ENCODE peak calls at places on chromosome X, in seven cellular contexts. R is adrenal gland, E is lower leg skin, G is heart left ventricle, N is A549, X is H54, C is NB4. D is an unnamed sample.

GRCh38 chrX:150849996-150850720 is 48.3 kb downstream of the CD99L2 start:
- DNase-seq in R (no peak), E (no peak), G (no peak), N (peak), X (no peak), C (peak), D (no peak)

GRCh38 chrX:21948897-21949578 is 8.5 kb downstream of the SMS start:
- DNase-seq in R (no peak), E (no peak), G (no peak), N (no peak), X (no peak), C (no peak), D (no peak)

GRCh38 chrX:139207655-139208054 is 322.9 kb upstream of the F9 start:
- DNase-seq in R (no peak), E (no peak), G (no peak), N (no peak), X (no peak), C (no peak), D (no peak)

GRCh38 chrX:77953300-77953699 is 16.1 kb downstream of the PGAM4 start:
- DNase-seq in R (no peak), E (no peak), G (no peak), N (peak), X (no peak), C (peak), D (no peak)

GRCh38 chrX:150569155-150569477 is 695 bp downstream of the MTM1 start:
- DNase-seq in R (peak), E (no peak), G (no peak), N (no peak), X (no peak), C (peak), D (peak)

GRCh38 chrX:70134116-70134477 is 850 bp downstream of the IGBP1 start:
- DNase-seq in R (no peak), E (no peak), G (no peak), N (peak), X (no peak), C (no peak), D (no peak)

GRCh38 chrX:118022803-118023202 is 93.8 kb downstream of the KLHL13 start:
- DNase-seq in R (no peak), E (no peak), G (no peak), N (no peak), X (no peak), C (no peak), D (no peak)

GRCh38 chrX:24264383-24264782 is 49.5 kb downstream of the SUPT20HL2 start:
- DNase-seq in R (no peak), E (no peak), G (no peak), N (peak), X (no peak), C (no peak), D (no peak)

GRCh38 chrX:102765217-102765616 is 44.7 kb downstream of the GPRASP3 start:
- DNase-seq in R (peak), E (no peak), G (no peak), N (peak), X (peak), C (no peak), D (no peak)

DNA sequence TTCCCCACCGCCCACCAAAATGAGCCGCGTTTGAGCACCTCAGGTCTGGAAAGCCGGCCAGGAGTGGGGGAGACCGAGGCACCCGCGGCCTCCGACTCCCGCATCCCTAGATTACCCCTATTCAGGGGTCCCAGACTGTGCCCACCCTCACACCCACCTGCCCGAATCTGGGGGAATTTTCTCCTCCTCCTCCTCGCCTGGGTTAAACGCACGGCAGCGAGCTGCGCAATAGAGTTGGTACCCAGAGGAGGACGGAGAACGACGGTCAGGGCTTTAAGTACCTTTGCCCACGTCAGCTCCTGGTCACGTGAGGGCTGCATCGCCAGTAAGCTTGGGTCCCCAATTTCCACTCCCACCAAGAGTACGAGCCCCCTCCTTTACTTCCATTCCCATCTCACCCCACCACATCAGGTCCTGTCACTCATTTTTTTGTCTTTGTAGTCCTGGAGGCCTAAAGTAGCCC is at the start of gene ARMCX2:
- DNase-seq in R (peak), E (peak), G (peak), N (no peak), X (peak), C (no peak), D (peak)
- TF ChIP-seq POLR2A in R (peak), E (no peak), G (peak), N (no peak), X (peak), C (no peak), D (no peak)

GRCh38 chrX:15674899-15675489 is 10.4 kb upstream of the CLTRN start:
- DNase-seq in R (peak), E (peak), G (peak), N (peak), X (peak), C (peak), D (peak)
- TF ChIP-seq POLR2A in R (peak), E (peak), G (peak), N (no peak), X (peak), C (peak), D (peak)

DNA sequence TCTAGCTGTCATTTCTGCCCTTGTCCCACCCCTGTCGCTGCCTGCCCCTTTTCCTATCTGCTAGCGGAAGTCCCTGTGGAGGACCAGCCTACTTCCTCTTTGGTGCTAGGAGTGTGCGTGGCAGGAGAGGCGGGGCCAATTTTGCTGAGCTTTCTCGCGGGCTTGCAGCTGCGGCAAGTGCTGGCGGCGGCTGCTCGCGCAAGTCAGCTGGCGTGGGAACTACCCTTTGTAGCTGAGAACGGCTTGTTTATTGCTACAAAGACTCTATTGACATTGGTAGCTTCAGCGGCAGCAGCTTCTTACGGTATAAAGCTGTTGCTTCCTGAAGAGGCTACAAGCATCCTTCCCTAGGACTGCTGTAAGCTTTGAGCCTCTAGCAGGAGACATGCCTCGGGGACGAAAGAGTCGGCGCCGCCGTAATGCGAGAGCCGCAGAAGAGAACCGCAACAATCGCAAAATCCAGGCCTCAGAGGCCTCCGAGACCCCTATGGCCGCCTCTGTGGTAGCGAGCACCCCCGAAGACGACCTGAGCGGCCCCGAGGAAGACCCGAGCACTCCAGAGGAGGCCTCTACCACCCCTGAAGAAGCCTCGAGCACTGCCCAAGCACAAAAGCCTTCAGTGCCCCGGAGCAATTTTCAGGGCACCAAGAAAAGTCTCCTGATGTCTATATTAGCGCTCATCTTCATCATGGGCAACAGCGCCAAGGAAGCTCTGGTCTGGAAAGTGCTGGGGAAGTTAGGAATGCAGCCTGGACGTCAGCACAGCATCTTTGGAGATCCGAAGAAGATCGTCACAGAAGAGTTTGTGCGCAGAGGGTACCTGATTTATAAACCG is at the start of gene MAGEH1:
- DNase-seq in R (peak), E (peak), G (peak), N (peak), X (peak), C (peak), D (peak)
- TF ChIP-seq POLR2A in R (peak), E (no peak), G (peak), N (peak), X (peak), C (no peak), D (peak)

GRCh38 chrX:49160908-49161307 is 1.6 kb upstream of the MAGIX start:
- DNase-seq in R (no peak), E (no peak), G (no peak), N (no peak), X (no peak), C (no peak), D (no peak)

GRCh38 chrX:49153467-49153866 is 9.1 kb upstream of the MAGIX start:
- DNase-seq in R (no peak), E (no peak), G (no peak), N (no peak), X (no peak), C (no peak), D (no peak)

GRCh38 chrX:49157194-49157593 is 5.4 kb upstream of the MAGIX start:
- DNase-seq in R (no peak), E (no peak), G (no peak), N (no peak), X (no peak), C (no peak), D (no peak)

GRCh38 chrX:49155243-49155899 is 7.2 kb upstream of the MAGIX start:
- DNase-seq in R (peak), E (no peak), G (peak), N (peak), X (no peak), C (peak), D (peak)

DNA sequence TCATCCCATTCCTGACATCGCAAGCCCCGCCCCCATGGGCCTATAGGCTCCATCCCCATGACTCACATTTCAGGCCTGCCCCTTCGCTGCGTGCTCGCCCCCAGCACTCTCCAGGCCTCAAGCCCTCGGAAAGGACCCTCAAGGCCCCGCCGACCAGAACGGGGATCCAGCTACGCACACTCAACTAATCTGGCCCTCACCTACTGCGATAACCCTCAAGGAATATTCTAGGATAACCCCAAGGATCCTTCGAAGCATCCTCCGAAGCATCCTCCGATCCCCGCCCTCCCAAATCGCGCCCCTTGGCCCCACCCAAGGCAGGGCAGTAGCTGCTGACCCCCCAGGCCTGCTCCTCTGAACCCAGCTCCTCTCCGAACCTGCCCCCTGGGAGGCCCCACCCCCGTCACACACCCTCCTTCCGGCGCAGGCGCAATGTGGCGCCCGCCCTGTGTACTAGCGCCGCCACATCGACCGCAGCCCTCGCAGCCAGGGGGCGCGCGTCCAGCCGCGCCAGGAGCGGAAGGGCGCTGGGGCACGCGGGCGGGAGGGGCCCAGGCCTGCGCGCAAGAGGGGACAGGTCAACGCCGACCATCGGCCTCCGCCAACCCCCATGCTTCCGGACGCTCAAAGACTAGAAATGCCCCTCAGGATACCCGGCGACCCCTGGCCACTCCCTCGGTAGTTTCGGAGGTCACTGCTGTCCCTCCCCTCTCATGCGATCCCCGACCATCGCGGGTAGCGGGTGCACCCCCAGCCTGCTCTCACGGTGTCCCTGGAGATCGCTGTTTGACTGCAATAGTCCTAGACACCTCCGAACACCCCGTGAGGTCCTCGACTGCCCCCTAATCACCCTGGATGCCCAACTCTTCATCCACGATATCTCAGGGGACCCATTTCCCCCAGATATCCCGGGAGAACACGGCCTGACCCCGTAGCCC is 6.4 kb upstream of the MAGIX start:
- DNase-seq in R (peak), E (peak), G (peak), N (peak), X (no peak), C (peak), D (peak)
- TF ChIP-seq POLR2A in R (peak), E (no peak), G (peak), N (no peak), X (no peak), C (peak), D (no peak)

DNA sequence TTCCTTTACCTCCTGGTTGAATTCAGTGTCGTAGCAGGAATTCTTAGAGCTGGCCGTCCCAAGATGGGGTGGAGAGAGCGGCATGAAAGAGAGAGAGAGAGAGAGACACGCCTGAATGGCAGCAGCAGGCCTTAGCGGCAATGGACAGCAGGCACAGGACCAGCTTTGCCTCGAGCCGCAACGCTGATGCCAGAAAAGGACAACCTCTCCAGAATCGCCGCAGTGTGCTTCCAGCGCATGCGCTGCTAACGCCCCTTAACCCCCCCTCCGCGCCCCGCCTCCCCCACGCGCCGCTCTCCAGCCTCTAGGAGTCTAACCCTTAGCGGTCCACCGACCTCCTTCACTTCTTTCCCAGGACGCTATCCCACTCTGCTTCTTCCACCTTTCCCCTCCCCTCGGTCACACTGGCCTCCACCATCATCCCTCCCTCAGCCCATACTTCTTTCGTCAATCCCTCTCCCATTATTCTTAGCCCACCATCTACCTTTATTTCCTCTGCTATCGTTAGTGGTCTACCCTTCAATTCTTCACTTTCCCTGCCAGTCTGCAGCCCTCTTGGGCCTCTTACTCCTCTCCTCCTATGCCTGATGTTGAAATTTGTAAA is 10.5 kb upstream of the ZCCHC13 start:
- DNase-seq in R (peak), E (peak), G (peak), N (peak), X (peak), C (peak), D (peak)
- TF ChIP-seq POLR2A in R (no peak), E (no peak), G (peak), N (peak), X (peak), C (no peak), D (no peak)

GRCh38 chrX:107673401-107673800 is 45.1 kb downstream of the PRPS1 start:
- DNase-seq in R (no peak), E (no peak), G (no peak), N (no peak), X (no peak), C (no peak), D (no peak)
- TF ChIP-seq POLR2A in R (no peak), E (no peak), G (no peak), N (no peak), X (no peak), C (no peak), D (no peak)